ENCODE peak calls at places on chromosome 4, in seven cellular contexts. V is endodermal cell, A is hepatocyte, H is uterus, Z is neural progenitor cell, N is PC-9, R is Peyer's patch. K is an unnamed sample. For H3K9me3, the result is how much of the 10 kb centered on the place peaks cover.

GRCh38 chr4:152094851-152095700 is 334.3 kb upstream of the GATB start:
- DNase-seq in N (no peak), V (no peak), H (no peak), Z (no peak), R (no peak), A (no peak), K (no peak)

GRCh38 chr4:184347251-184348239 is 126.8 kb downstream of the IRF2 start:
- DNase-seq in A (peak), H (no peak), V (peak), N (peak), R (peak), Z (peak), K (peak)

GRCh38 chr4:184647391-184648101 is 1.7 kb downstream of the CASP3 start:
- DNase-seq in R (no peak), N (no peak), H (no peak), A (no peak), Z (no peak), V (no peak), K (no peak)

GRCh38 chr4:119284876-119285611 is 36.9 kb downstream of the FABP2 start:
- DNase-seq in V (no peak), H (no peak), N (no peak), R (no peak), A (peak), Z (no peak), K (no peak)

GRCh38 chr4:40897557-40898203 is 147.9 kb downstream of the NSUN7 start:
- DNase-seq in H (peak), R (peak), A (peak), N (peak), V (peak), Z (peak), K (peak)

GRCh38 chr4:121594796-121595526 is 101.8 kb downstream of the ANXA5 start:
- DNase-seq in H (peak), R (no peak), V (no peak), Z (no peak), A (peak), N (no peak), K (no peak)

GRCh38 chr4:156672492-156672891 is 299.1 kb downstream of the PDGFC start:
- DNase-seq in H (no peak), A (no peak), V (no peak), N (no peak), Z (no peak), R (no peak), K (peak)

GRCh38 chr4:115113382-115114106 is at the start of gene NDST4:
- DNase-seq in V (no peak), A (peak), H (no peak), Z (peak), N (no peak), R (no peak), K (peak)

GRCh38 chr4:166091146-166091545 is 218.1 kb downstream of the TLL1 start:
- DNase-seq in V (no peak), A (no peak), N (no peak), Z (no peak), H (no peak), R (no peak), K (peak)

GRCh38 chr4:142396279-142396678 is 449.8 kb downstream of the INPP4B start:
- DNase-seq in A (no peak), N (no peak), Z (no peak), R (no peak), H (no peak), V (no peak), K (no peak)

GRCh38 chr4:163137581-163137980 is 29.1 kb downstream of the NAF1 start:
- DNase-seq in H (no peak), R (no peak), V (no peak), A (no peak), N (no peak), Z (no peak), K (no peak)

GRCh38 chr4:97235516-97235915 is 907.8 kb downstream of the STPG2 start:
- DNase-seq in N (no peak), R (no peak), V (peak), H (no peak), A (no peak), Z (peak), K (no peak)

GRCh38 chr4:66372706-66373105 is 702.4 kb upstream of the EPHA5 start:
- DNase-seq in H (no peak), V (no peak), N (no peak), R (no peak), Z (no peak), A (no peak), K (no peak)

GRCh38 chr4:123452585-123452984 is 56.0 kb downstream of the SPRY1 start:
- DNase-seq in N (peak), V (no peak), R (peak), A (peak), Z (no peak), H (peak), K (peak)

GRCh38 chr4:26819026-26819425 is 41.6 kb upstream of the STIM2 start:
- DNase-seq in V (no peak), R (no peak), Z (peak), N (no peak), H (no peak), A (no peak), K (no peak)

GRCh38 chr4:156298230-156298629 is 344.6 kb upstream of the CTSO start:
- DNase-seq in Z (peak), R (no peak), A (peak), V (no peak), N (no peak), H (peak), K (peak)

GRCh38 chr4:146415829-146416228 is 105.9 kb downstream of the SLC10A7 start:
- DNase-seq in V (no peak), R (no peak), Z (no peak), N (no peak), A (no peak), H (no peak), K (no peak)

GRCh38 chr4:124904723-124905390 is 192.3 kb upstream of the ANKRD50 start:
- DNase-seq in R (no peak), H (no peak), A (no peak), N (peak), Z (no peak), V (no peak), K (no peak)

GRCh38 chr4:140187316-140187695 is 33.3 kb upstream of the MAML3 start:
- DNase-seq in N (no peak), R (no peak), V (no peak), A (no peak), H (no peak), Z (no peak), K (no peak)

GRCh38 chr4:151674804-151675290 is 86.0 kb downstream of the GATB start:
- DNase-seq in H (peak), R (no peak), A (peak), Z (peak), N (no peak), V (peak), K (peak)

GRCh38 chr4:119733431-119733830 is 104.8 kb upstream of the PDE5A start:
- DNase-seq in R (no peak), Z (no peak), V (no peak), H (no peak), N (no peak), A (no peak), K (no peak)

GRCh38 chr4:146062325-146062715 is 113.2 kb upstream of the LSM6 start:
- DNase-seq in H (no peak), Z (no peak), R (no peak), V (no peak), A (no peak), N (no peak), K (no peak)

GRCh38 chr4:173797296-173797695 is 267.3 kb upstream of the HAND2 start:
- DNase-seq in N (no peak), V (no peak), H (no peak), A (no peak), R (no peak), Z (no peak), K (no peak)

GRCh38 chr4:53128959-53129358 is 236.9 kb downstream of the SCFD2 start:
- DNase-seq in V (no peak), Z (no peak), R (no peak), A (no peak), H (peak), N (no peak), K (no peak)

GRCh38 chr4:48578132-48578964 is 88.3 kb downstream of the ZAR1 start:
- DNase-seq in V (peak), A (peak), H (peak), Z (peak), R (peak), N (peak), K (peak)

GRCh38 chr4:55730143-55730931 is 89.3 kb upstream of the EXOC1L start:
- DNase-seq in N (no peak), A (no peak), H (no peak), V (no peak), Z (no peak), R (peak), K (no peak)

GRCh38 chr4:70838400-70838971 is 1.2 kb downstream of the GRSF1 start:
- DNase-seq in H (peak), Z (no peak), N (no peak), A (no peak), R (no peak), V (no peak), K (peak)

GRCh38 chr4:136793848-136794247 is 738.4 kb downstream of the PCDH18 start:
- DNase-seq in A (no peak), Z (no peak), H (no peak), V (no peak), N (no peak), R (no peak), K (no peak)

GRCh38 chr4:136796953-136797352 is 735.3 kb downstream of the PCDH18 start:
- DNase-seq in V (no peak), H (no peak), A (no peak), R (no peak), Z (no peak), N (no peak), K (no peak)
- H3K27ac ChIP-seq in V (no peak), H (no peak), A (no peak), R (no peak), Z (no peak), N (no peak), K (no peak)

GRCh38 chr4:314296-314903 is 9.1 kb upstream of the ZNF732 start:
- DNase-seq in H (no peak), V (no peak), N (no peak), Z (no peak), R (no peak), A (no peak), K (no peak)
- H3K9me3 ChIP-seq in H (under half), V (under half), N (under half), Z (under half), R (under half), A (under half), K (under half)

GRCh38 chr4:77036206-77036605 is 39.6 kb downstream of the CCNI start:
- DNase-seq in V (no peak), N (no peak), A (no peak), Z (no peak), H (no peak), R (no peak), K (no peak)
- H3K4me3 ChIP-seq in V (no peak), N (no peak), A (no peak), Z (no peak), H (no peak), R (no peak), K (no peak)

DNA sequence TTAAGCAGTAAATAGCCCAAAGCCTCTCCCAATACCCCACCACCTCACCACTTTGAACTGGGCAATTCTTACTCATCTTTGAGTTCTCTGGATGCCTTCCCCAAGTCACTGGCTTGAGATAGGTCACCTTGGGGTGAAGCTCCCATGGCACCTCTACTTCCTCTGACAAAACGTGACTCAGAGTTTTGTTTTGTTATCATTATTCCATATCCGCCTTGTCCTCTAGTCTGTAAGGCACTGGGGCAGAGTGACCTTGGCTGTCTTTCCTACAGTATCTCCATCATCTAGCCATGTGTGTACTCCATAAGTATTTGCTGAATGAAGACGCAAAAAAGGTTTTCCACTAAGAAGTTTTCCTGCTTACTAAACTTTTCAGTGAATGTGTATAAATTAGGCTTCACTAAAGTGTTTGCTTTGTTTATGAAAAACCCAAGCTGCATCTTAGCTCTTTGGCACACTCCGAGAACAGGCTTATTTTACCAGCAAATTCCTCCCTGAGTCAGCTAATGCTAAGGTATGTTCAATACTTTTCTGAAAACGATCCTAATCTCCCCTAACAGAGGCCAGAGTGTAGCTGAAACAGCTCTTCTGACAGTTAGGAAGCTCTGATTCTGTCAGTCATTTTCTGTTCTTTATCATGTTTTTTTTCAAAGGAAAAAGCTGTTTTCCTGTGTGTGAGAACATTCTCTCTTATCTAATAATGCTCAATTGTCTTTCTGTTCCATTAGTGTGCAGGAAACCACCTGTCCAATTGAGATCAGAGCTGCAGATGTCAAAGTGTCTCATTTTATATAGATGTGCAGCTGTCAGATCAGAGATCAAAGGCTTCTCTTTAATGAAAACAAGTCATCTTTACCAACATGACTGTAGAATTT is 30.2 kb upstream of the TSPAN5 start:
- DNase-seq in R (no peak), V (no peak), A (no peak), Z (peak), N (peak), H (no peak), K (peak)
- H3K27ac ChIP-seq in R (no peak), V (no peak), A (peak), Z (no peak), N (peak), H (no peak), K (no peak)

GRCh38 chr4:43471950-43472349 is 579.4 kb downstream of the GRXCR1 start:
- DNase-seq in H (no peak), N (no peak), A (no peak), V (no peak), R (no peak), Z (no peak), K (no peak)
- H3K9me3 ChIP-seq in H (under half), N (under half), A (under half), V (under half), R (under half), Z (under half), K (under half)

DNA sequence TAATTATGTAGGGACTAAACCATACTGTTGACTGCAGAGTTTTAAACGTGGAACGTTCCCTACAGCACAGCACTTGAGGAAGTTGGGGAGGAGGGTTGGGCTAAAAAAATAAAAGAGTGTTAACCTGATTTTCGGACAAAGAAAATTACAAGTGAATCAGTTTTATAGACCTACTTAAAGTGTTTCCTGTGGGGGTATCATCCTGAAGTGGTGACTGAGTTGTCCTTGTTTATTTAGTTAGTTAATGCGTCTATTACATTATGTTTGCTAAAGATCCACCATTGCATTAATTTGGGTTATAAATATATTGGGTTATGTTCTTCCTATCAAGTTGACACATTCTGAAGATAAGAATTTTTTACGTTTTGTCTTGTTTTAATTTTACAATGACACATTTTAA is 14.7 kb downstream of the UNC5C start:
- DNase-seq in R (no peak), N (no peak), A (no peak), V (no peak), Z (no peak), H (no peak), K (no peak)
- H3K4me3 ChIP-seq in R (no peak), N (no peak), A (no peak), V (no peak), Z (no peak), H (no peak), K (no peak)

GRCh38 chr4:143531368-143531767 is 17.9 kb downstream of the SMARCA5 start:
- DNase-seq in N (no peak), A (no peak), V (no peak), Z (peak), H (no peak), R (no peak), K (no peak)

DNA sequence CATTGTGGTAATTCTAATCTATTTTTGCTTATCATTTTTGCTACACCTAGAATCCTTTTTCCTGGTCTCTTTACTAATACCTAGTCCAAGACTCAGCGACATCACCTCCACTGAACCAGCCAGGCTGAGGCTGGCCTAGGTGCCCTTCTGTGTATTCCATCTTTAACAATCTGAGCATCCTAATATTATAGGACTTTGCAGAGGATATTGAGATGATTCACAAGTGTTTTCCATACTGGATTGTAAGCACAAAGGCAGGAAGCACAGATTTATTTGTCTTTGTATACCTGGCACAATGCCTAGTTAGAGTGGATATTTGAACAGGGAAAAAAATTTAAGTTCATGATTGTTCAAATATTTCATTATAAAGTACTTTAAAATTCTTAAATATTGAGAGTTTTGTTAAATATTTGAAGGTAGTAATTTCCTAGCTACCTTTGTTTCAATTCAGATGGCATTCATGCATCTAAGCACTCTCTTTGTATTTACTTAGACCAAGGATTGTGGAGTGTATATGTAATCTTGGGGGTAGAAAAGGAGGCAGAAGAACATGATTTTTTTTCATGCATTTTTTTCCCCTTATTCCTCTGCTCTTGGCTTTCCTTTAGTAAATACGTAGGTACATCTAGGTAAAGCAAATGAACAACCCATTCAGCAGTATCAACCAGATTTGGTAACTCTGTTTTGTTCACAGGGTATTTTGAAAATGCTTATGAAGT is 18.4 kb downstream of the SMARCA5 start:
- DNase-seq in A (no peak), Z (no peak), R (no peak), H (no peak), N (no peak), V (no peak), K (no peak)
- H3K27ac ChIP-seq in A (no peak), Z (no peak), R (no peak), H (no peak), N (no peak), V (no peak), K (no peak)